ENCODE peak calls at places on chromosomes 6 and 20, in eight cellular contexts. T, X, C, A, K, S, I and N are unnamed samples.

GRCh38 chr20:31823360-31824124 is 4.4 kb downstream of the MYLK2 start:
- DNase-seq in C (no peak), X (no peak), I (no peak), K (no peak), A (peak), T (no peak), S (peak), N (peak)

GRCh38 chr6:136012948-136013347 is 161.4 kb downstream of the PDE7B start:
- DNase-seq in X (no peak), K (no peak), T (no peak), A (no peak), C (no peak), I (no peak), S (no peak), N (no peak)

GRCh38 chr20:58109126-58109880 is 119.2 kb downstream of the ANKRD60 start:
- DNase-seq in I (no peak), C (no peak), K (no peak), T (no peak), A (no peak), X (no peak), S (no peak), N (no peak)

GRCh38 chr6:42367353-42368011 is 84.2 kb downstream of the TRERF1 start:
- DNase-seq in S (no peak), K (no peak), A (no peak), X (no peak), T (peak), C (no peak), I (no peak), N (peak)

GRCh38 chr6:130863415-130864230 is 36.4 kb downstream of the SMLR1 start:
- DNase-seq in A (no peak), C (no peak), T (no peak), I (no peak), K (peak), S (no peak), X (no peak), N (no peak)

GRCh38 chr20:4007383-4008025 is 7.9 kb downstream of the RNF24 start:
- DNase-seq in K (no peak), S (no peak), T (no peak), A (no peak), X (no peak), C (no peak), I (no peak), N (peak)

GRCh38 chr20:32737371-32738223 is 5.7 kb downstream of the COMMD7 start:
- DNase-seq in T (no peak), I (no peak), C (no peak), A (no peak), X (no peak), K (no peak), S (peak), N (peak)

GRCh38 chr20:21353236-21353635 is 44.1 kb downstream of the NKX2-4 start:
- DNase-seq in T (no peak), X (no peak), K (no peak), C (no peak), A (no peak), S (peak), I (no peak), N (no peak)

GRCh38 chr6:150025201-150025917 is at the start of gene RAET1L:
- DNase-seq in C (peak), I (no peak), K (no peak), S (peak), X (peak), A (no peak), T (no peak), N (no peak)

GRCh38 chr20:17227669-17228623 is 1.1 kb downstream of the PCSK2 start:
- DNase-seq in K (no peak), X (no peak), A (peak), S (no peak), I (no peak), C (no peak), T (no peak), N (no peak)

GRCh38 chr6:53432318-53433161 is 83.8 kb upstream of the ELOVL5 start:
- DNase-seq in I (no peak), C (no peak), X (no peak), T (no peak), K (peak), S (no peak), A (no peak), N (peak)

GRCh38 chr20:11826334-11826733 is 91.4 kb upstream of the BTBD3 start:
- DNase-seq in C (no peak), A (no peak), T (no peak), K (no peak), S (no peak), I (no peak), X (no peak), N (no peak)

GRCh38 chr6:9612489-9612888 is 802.4 kb downstream of the TFAP2A start:
- DNase-seq in A (no peak), T (no peak), S (no peak), X (no peak), K (no peak), C (no peak), I (no peak), N (peak)

GRCh38 chr6:52992980-52993379 is 2.1 kb downstream of the GSTA4 start:
- DNase-seq in I (no peak), A (no peak), K (no peak), C (no peak), S (no peak), X (no peak), T (no peak), N (peak)

GRCh38 chr6:150128425-150128824 is 14.4 kb upstream of the PPP1R14C start:
- DNase-seq in S (no peak), K (no peak), T (no peak), I (no peak), A (no peak), C (no peak), X (no peak), N (no peak)

GRCh38 chr6:54846243-54846856 is at the start of gene FAM83B:
- DNase-seq in A (no peak), S (no peak), X (no peak), C (peak), T (no peak), I (no peak), K (no peak), N (no peak)

GRCh38 chr6:119545245-119545644 is 195.7 kb upstream of the MAN1A1 start:
- DNase-seq in T (no peak), X (no peak), K (no peak), A (no peak), S (no peak), I (no peak), C (no peak), N (no peak)

GRCh38 chr6:122289721-122290501 is 109.5 kb upstream of the HSF2 start:
- DNase-seq in T (no peak), I (no peak), C (peak), K (peak), X (no peak), S (peak), A (peak), N (peak)

GRCh38 chr6:68994561-68994960 is 359.5 kb downstream of the ADGRB3 start:
- DNase-seq in A (no peak), C (no peak), I (no peak), S (no peak), K (no peak), T (no peak), X (no peak), N (no peak)

GRCh38 chr20:31642837-31643236 is 5.1 kb downstream of the COX4I2 start:
- DNase-seq in I (no peak), S (no peak), A (no peak), X (no peak), K (no peak), C (no peak), T (no peak), N (no peak)

GRCh38 chr6:41824571-41825569 is 37.4 kb downstream of the TOMM6 start:
- DNase-seq in A (no peak), I (no peak), T (no peak), K (no peak), S (peak), C (no peak), X (peak), N (no peak)

GRCh38 chr6:34529665-34530327 is 26.3 kb downstream of the SPDEF start:
- DNase-seq in S (no peak), I (no peak), C (no peak), A (no peak), T (no peak), X (no peak), K (peak), N (no peak)

GRCh38 chr6:135909737-135910387 is 58.4 kb downstream of the PDE7B start:
- DNase-seq in X (peak), A (peak), S (peak), C (peak), K (peak), I (peak), T (peak), N (peak)

GRCh38 chr20:680638-681037 is 5.0 kb upstream of the SCRT2 start:
- DNase-seq in T (no peak), S (no peak), K (no peak), X (no peak), I (no peak), A (no peak), C (no peak), N (no peak)

GRCh38 chr20:10508468-10509251 is 73.6 kb downstream of the SLX4IP start:
- DNase-seq in T (no peak), A (peak), C (no peak), S (no peak), K (no peak), X (no peak), I (no peak), N (peak)

GRCh38 chr20:36472656-36473071 is 68.7 kb upstream of the MYL9 start:
- DNase-seq in C (peak), K (no peak), S (no peak), I (peak), T (no peak), A (no peak), X (peak), N (no peak)

GRCh38 chr6:135192256-135193174 is 11.4 kb downstream of the MYB start:
- DNase-seq in K (no peak), I (peak), C (no peak), S (no peak), A (no peak), X (no peak), T (no peak), N (peak)

GRCh38 chr6:1995521-1996110 is 249.8 kb downstream of the GMDS start:
- DNase-seq in C (peak), S (no peak), T (no peak), I (no peak), X (no peak), A (no peak), K (no peak), N (no peak)

GRCh38 chr6:52725530-52726192 is 37.6 kb downstream of the GSTA2 start:
- DNase-seq in X (peak), I (no peak), C (no peak), A (no peak), T (no peak), K (peak), S (no peak), N (no peak)

GRCh38 chr6:27866370-27867050 is 45.7 kb downstream of the OR2B2 start:
- DNase-seq in C (no peak), S (peak), X (no peak), T (peak), K (peak), I (no peak), A (peak), N (peak)

GRCh38 chr6:87257975-87258374 is 64.4 kb upstream of the SMIM8 start:
- DNase-seq in I (no peak), C (no peak), K (no peak), S (no peak), X (no peak), T (no peak), A (no peak), N (no peak)

DNA sequence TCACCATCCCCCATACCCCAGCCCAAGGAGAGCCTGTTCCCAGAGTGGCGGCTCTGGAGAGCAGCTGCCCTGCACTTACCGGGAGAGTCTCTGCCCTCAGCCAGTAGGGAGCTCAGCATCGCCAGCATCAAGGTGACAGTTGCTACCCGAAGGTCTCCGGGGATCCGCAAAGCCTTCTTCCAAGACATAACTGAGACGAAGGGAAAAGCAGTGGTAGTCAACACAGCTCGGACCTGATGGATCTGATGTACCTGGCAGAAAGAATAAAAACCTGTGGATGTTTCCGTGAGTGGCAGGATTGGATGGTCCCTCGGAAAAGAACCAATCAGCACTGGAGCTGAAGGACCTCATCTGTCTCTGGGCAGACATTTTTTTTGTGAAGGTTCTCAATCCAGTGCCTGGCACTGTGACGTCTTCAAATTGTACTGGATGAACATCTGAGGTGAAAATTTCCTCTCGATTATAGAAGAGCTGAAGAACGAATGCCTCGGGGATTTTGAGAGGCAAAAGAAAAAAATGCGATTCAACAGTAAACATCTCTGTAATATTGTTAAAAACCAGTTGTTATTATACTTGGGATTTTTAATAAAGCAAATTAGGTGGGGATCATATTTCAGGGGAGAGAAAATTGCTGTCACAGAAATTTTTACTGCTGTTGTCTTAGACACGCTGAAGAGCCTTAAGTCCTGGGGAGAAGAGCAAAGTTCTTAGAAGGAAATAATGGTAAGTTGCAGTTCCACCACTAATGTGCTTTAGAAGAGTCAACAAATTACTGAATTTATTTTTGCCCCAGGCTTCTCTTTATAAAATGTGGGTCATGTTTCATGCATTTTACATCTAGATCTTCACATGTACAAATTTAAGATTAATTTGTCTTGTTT is at the start of gene HLA-DQB1:
- DNase-seq in I (no peak), A (peak), C (peak), S (peak), K (peak), X (peak), T (peak), N (peak)
- H3K4me3 ChIP-seq in I (no peak), A (no peak), C (peak), S (no peak), K (no peak), X (no peak), T (peak), N (no peak)

DNA sequence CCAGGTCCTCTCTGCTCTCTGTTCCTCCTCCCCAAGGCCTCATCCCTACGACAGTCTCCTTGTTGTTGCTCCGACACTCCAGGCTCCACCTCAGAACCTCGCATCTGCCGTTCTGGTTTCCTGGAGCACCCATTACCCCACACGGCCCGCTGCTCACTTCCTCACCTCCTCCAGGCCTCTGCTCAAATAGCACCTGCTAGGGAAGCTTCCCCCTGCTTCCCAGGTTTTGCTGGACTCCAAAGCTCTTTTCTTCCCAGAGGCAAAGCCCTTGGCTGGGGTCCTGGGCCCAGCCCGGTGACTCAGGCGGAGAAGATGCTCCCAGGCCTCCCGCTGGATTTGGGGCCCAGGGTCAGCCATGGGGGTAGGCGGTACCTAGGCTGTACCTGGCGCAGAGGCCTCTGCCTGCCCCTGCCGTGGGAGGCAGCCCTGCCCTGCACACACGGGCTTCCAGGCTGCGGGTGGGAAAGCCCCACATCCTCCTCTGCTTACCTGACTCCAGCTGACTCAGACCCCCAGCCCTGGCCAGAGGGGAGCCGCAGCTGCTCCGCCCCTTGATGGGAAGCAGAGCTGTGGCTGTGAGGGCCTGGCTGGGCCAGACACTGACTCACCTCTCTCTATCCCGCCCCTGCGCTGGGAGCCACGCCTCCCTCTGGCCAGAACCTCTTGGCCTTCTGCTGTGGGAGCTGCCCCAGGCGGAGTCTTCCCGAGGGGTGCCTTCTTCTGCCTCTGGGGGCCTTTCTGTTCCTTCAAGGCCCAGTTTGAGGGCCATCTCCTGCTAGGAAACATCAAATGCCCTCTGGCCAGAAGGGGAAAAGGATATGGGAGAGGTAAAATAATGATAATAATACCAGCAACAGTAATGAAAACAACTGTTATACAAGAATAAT is 130.5 kb downstream of the CEBPB start:
- DNase-seq in I (peak), T (no peak), K (peak), X (peak), A (peak), C (peak), S (peak), N (peak)
- TF ChIP-seq CTCF in I (no peak), T (no peak), K (peak), X (no peak), A (no peak), C (no peak), S (no peak), N (no peak)

DNA sequence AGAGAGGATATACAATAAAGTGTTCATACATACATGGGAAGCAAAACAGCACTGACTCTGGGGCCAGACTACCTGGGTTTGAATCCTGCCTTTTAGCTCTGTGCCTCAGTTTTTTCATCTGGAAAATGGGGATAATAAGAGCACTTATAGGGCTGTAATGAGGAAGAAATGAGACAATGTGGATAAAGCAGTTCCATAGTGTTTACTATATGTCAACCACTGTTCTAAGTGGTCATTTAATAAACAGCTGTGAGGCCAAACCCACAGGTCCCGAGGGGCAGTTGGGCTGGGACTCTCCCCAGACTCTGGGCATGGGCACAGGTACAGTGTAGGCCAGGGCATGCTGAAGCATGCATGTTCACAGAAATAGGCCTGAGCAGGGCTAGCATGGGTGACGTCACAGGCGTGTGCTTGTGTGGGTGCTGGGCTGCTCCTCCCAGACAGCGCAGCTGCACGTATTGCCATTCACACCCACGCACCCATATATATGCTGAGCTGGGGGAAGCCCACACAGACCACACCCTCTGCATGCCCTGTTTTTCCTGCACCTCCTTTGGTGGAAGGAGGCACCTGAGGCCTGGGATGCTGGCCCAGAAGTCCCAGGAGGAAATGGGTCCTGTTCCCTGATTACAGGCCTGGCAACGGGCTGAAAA is 3.5 kb upstream of the PLCG1 start:
- DNase-seq in S (no peak), I (peak), X (no peak), T (peak), K (no peak), C (no peak), A (no peak), N (peak)
- TF ChIP-seq MAX in S (no peak), I (no peak), X (no peak), T (peak), K (no peak), C (no peak), A (no peak), N (no peak)

DNA sequence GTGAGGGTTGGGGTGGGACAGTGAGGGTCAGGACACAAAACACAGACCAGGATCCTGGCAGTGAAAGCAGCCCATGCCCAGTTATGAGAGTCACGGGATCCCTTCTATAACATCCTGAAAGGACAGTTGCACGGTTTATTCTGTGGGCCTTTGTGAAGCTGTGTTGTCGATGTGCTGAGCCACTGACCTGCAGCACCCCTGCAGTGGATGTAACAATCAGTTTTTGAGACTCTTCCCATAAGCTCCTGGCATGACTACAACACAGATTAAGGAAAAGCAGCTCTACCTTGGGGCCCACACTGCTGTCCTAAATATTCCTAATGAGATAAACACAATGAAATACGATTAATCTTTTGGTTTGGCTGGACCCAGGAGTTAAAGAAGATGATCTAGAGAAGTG is 3.7 kb downstream of the PYGB start:
- DNase-seq in C (no peak), I (no peak), A (peak), K (no peak), T (no peak), S (no peak), X (no peak), N (no peak)
- H3K4me3 ChIP-seq in C (no peak), I (no peak), A (no peak), K (no peak), T (no peak), S (no peak), X (peak), N (no peak)

GRCh38 chr6:139367810-139368321 is 6.6 kb downstream of the CITED2 start:
- DNase-seq in T (no peak), I (no peak), X (no peak), K (no peak), S (peak), C (no peak), A (no peak), N (peak)

GRCh38 chr6:139361211-139361610 is 13.2 kb downstream of the CITED2 start:
- DNase-seq in T (no peak), C (no peak), A (no peak), K (no peak), X (no peak), S (no peak), I (no peak), N (peak)

GRCh38 chr6:139364982-139365379 is 9.5 kb downstream of the CITED2 start:
- DNase-seq in C (no peak), T (no peak), X (no peak), K (no peak), A (no peak), S (no peak), I (no peak), N (no peak)

GRCh38 chr6:139368661-139369060 is 5.8 kb downstream of the CITED2 start:
- DNase-seq in K (no peak), X (no peak), A (no peak), I (no peak), C (no peak), S (no peak), T (no peak), N (no peak)

DNA sequence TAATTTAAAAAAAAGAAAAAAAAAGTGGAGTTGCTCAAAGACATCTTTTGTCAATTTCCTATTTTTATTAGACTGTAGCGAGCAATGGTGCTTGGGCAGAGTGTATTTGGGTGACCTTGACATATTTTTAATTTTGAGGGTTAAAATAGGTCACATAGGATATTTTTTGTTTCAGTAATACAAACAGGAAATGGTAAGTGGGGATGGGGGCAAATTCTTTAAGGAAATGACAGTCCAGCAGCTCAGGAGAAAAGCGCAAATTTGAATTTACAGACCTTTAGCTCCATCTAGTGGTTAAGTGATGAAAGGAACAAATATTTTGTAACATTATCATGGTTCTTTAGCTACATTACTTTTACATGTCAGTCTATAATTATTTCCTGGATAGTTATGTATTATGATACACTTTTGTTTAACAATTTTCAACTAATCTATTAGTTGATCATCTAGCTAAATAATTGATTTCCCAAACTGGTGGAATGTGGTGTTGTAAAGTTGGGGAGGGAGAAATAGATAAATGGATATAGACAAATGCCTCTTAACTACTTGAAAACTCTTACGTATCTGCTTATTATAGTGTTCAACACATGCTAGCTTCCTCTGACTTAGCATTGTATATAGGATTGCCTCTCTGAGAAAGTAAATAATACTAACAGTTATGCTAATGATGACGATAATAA is 10.0 kb downstream of the CITED2 start:
- DNase-seq in X (peak), A (peak), S (peak), T (peak), I (peak), C (no peak), K (no peak), N (peak)
- TF ChIP-seq CTCF in X (peak), A (peak), S (peak), T (peak), I (peak), C (peak), K (peak), N (peak)